ENCODE peak calls at places on chromosomes 16 and 17, in eight cellular contexts. One of them, this sample, is unnamed.

GRCh38 chr16:78183886-78184553 is 84.6 kb downstream of the WWOX start:
- DNase-seq in fibroblast of the aortic adventitia: no peak
- DNase-seq in mesothelial cell of epicardium: no peak
- DNase-seq in fibroblast of mammary gland: peak
- DNase-seq in A673: no peak
- DNase-seq in GM10248: no peak
- DNase-seq in right lobe of liver: no peak
- DNase-seq in cardiac fibroblast: no peak
- DNase-seq in this sample: peak

GRCh38 chr17:57357830-57358426 is 101.6 kb downstream of the MSI2 start:
- DNase-seq in fibroblast of the aortic adventitia: no peak
- DNase-seq in mesothelial cell of epicardium: no peak
- DNase-seq in fibroblast of mammary gland: no peak
- DNase-seq in A673: no peak
- DNase-seq in GM10248: peak
- DNase-seq in right lobe of liver: no peak
- DNase-seq in cardiac fibroblast: no peak
- DNase-seq in this sample: no peak

GRCh38 chr16:64065523-64065922 is 1056.3 kb downstream of the CDH11 start:
- DNase-seq in fibroblast of the aortic adventitia: no peak
- DNase-seq in mesothelial cell of epicardium: no peak
- DNase-seq in fibroblast of mammary gland: no peak
- DNase-seq in A673: no peak
- DNase-seq in GM10248: no peak
- DNase-seq in right lobe of liver: no peak
- DNase-seq in cardiac fibroblast: no peak
- DNase-seq in this sample: no peak

GRCh38 chr17:47676510-47676909 is 17.5 kb upstream of the TBKBP1 start:
- DNase-seq in fibroblast of the aortic adventitia: no peak
- DNase-seq in mesothelial cell of epicardium: no peak
- DNase-seq in fibroblast of mammary gland: no peak
- DNase-seq in A673: no peak
- DNase-seq in GM10248: no peak
- DNase-seq in right lobe of liver: no peak
- DNase-seq in cardiac fibroblast: no peak
- DNase-seq in this sample: no peak

GRCh38 chr17:74742978-74743545 is 5.4 kb upstream of the NHERF1 start:
- DNase-seq in fibroblast of the aortic adventitia: no peak
- DNase-seq in mesothelial cell of epicardium: no peak
- DNase-seq in fibroblast of mammary gland: no peak
- DNase-seq in A673: no peak
- DNase-seq in GM10248: no peak
- DNase-seq in right lobe of liver: no peak
- DNase-seq in cardiac fibroblast: no peak
- DNase-seq in this sample: no peak

GRCh38 chr16:69077251-69077650 is 28.2 kb upstream of the HAS3 start:
- DNase-seq in fibroblast of the aortic adventitia: peak
- DNase-seq in mesothelial cell of epicardium: no peak
- DNase-seq in fibroblast of mammary gland: peak
- DNase-seq in A673: no peak
- DNase-seq in GM10248: no peak
- DNase-seq in right lobe of liver: no peak
- DNase-seq in cardiac fibroblast: no peak
- DNase-seq in this sample: no peak

GRCh38 chr17:12730931-12731521 is 58.3 kb upstream of the ARHGAP44 start:
- DNase-seq in fibroblast of the aortic adventitia: peak
- DNase-seq in mesothelial cell of epicardium: no peak
- DNase-seq in fibroblast of mammary gland: peak
- DNase-seq in A673: no peak
- DNase-seq in GM10248: no peak
- DNase-seq in right lobe of liver: no peak
- DNase-seq in cardiac fibroblast: peak
- DNase-seq in this sample: peak

GRCh38 chr16:52399116-52399515 is 147.8 kb downstream of the TOX3 start:
- DNase-seq in fibroblast of the aortic adventitia: no peak
- DNase-seq in mesothelial cell of epicardium: no peak
- DNase-seq in fibroblast of mammary gland: no peak
- DNase-seq in A673: no peak
- DNase-seq in GM10248: no peak
- DNase-seq in right lobe of liver: no peak
- DNase-seq in cardiac fibroblast: no peak
- DNase-seq in this sample: no peak

GRCh38 chr17:46942441-46943217 is 19.7 kb downstream of the GOSR2 start:
- DNase-seq in fibroblast of the aortic adventitia: peak
- DNase-seq in mesothelial cell of epicardium: peak
- DNase-seq in fibroblast of mammary gland: peak
- DNase-seq in A673: peak
- DNase-seq in GM10248: peak
- DNase-seq in right lobe of liver: peak
- DNase-seq in cardiac fibroblast: peak
- DNase-seq in this sample: peak

GRCh38 chr16:89596957-89597644 is 16.3 kb upstream of the DPEP1 start:
- DNase-seq in fibroblast of the aortic adventitia: no peak
- DNase-seq in mesothelial cell of epicardium: no peak
- DNase-seq in fibroblast of mammary gland: no peak
- DNase-seq in A673: no peak
- DNase-seq in GM10248: no peak
- DNase-seq in right lobe of liver: no peak
- DNase-seq in cardiac fibroblast: no peak
- DNase-seq in this sample: no peak

DNA sequence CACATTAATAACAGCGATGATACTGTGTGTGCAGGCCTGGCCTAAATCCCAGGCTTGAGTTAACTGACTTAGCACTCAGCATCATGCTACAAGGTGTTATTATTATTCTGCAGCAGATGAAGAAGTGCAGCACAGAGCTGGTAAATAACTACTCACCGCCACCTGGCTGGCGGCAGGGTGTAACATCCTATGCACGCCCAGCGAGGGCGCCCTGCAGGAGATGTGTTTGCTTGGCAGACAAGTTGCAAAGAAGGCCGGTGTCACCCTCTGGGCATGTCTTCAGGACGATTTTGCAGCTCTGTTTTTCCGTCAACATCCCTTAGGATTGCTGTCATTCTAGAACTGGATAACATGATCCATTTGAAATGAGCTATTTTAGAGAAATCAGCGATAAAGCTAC is 30.1 kb downstream of the DNAH9 start:
- DNase-seq in fibroblast of the aortic adventitia: no peak
- DNase-seq in mesothelial cell of epicardium: no peak
- DNase-seq in fibroblast of mammary gland: no peak
- DNase-seq in A673: no peak
- DNase-seq in GM10248: no peak
- DNase-seq in right lobe of liver: no peak
- DNase-seq in cardiac fibroblast: no peak
- DNase-seq in this sample: no peak
- TF ChIP-seq CTCF in fibroblast of the aortic adventitia: no peak
- TF ChIP-seq CTCF in mesothelial cell of epicardium: no peak
- TF ChIP-seq CTCF in fibroblast of mammary gland: no peak
- TF ChIP-seq CTCF in A673: peak
- TF ChIP-seq CTCF in GM10248: no peak
- TF ChIP-seq CTCF in right lobe of liver: no peak
- TF ChIP-seq CTCF in cardiac fibroblast: no peak
- TF ChIP-seq CTCF in this sample: no peak

GRCh38 chr16:66168777-66169176 is 197.7 kb upstream of the CDH5 start:
- DNase-seq in fibroblast of the aortic adventitia: no peak
- DNase-seq in mesothelial cell of epicardium: no peak
- DNase-seq in fibroblast of mammary gland: no peak
- DNase-seq in A673: no peak
- DNase-seq in GM10248: no peak
- DNase-seq in right lobe of liver: no peak
- DNase-seq in cardiac fibroblast: no peak
- DNase-seq in this sample: no peak
- TF ChIP-seq CTCF in fibroblast of the aortic adventitia: no peak
- TF ChIP-seq CTCF in mesothelial cell of epicardium: no peak
- TF ChIP-seq CTCF in fibroblast of mammary gland: no peak
- TF ChIP-seq CTCF in A673: no peak
- TF ChIP-seq CTCF in GM10248: no peak
- TF ChIP-seq CTCF in right lobe of liver: no peak
- TF ChIP-seq CTCF in cardiac fibroblast: no peak
- TF ChIP-seq CTCF in this sample: no peak

GRCh38 chr17:51638909-51639308 is 378.6 kb downstream of the UTP18 start:
- DNase-seq in fibroblast of the aortic adventitia: no peak
- DNase-seq in mesothelial cell of epicardium: no peak
- DNase-seq in fibroblast of mammary gland: no peak
- DNase-seq in A673: no peak
- DNase-seq in GM10248: no peak
- DNase-seq in right lobe of liver: no peak
- DNase-seq in cardiac fibroblast: no peak
- DNase-seq in this sample: no peak

GRCh38 chr17:51641999-51642398 is 381.7 kb downstream of the UTP18 start:
- DNase-seq in fibroblast of the aortic adventitia: no peak
- DNase-seq in mesothelial cell of epicardium: no peak
- DNase-seq in fibroblast of mammary gland: no peak
- DNase-seq in A673: no peak
- DNase-seq in GM10248: no peak
- DNase-seq in right lobe of liver: no peak
- DNase-seq in cardiac fibroblast: no peak
- DNase-seq in this sample: no peak

GRCh38 chr17:51636291-51636690 is 375.9 kb downstream of the UTP18 start:
- DNase-seq in fibroblast of the aortic adventitia: no peak
- DNase-seq in mesothelial cell of epicardium: no peak
- DNase-seq in fibroblast of mammary gland: no peak
- DNase-seq in A673: no peak
- DNase-seq in GM10248: no peak
- DNase-seq in right lobe of liver: no peak
- DNase-seq in cardiac fibroblast: no peak
- DNase-seq in this sample: no peak

GRCh38 chr17:51643702-51644490 is 383.6 kb downstream of the UTP18 start:
- DNase-seq in fibroblast of the aortic adventitia: no peak
- DNase-seq in mesothelial cell of epicardium: no peak
- DNase-seq in fibroblast of mammary gland: no peak
- DNase-seq in A673: no peak
- DNase-seq in GM10248: no peak
- DNase-seq in right lobe of liver: no peak
- DNase-seq in cardiac fibroblast: no peak
- DNase-seq in this sample: no peak

DNA sequence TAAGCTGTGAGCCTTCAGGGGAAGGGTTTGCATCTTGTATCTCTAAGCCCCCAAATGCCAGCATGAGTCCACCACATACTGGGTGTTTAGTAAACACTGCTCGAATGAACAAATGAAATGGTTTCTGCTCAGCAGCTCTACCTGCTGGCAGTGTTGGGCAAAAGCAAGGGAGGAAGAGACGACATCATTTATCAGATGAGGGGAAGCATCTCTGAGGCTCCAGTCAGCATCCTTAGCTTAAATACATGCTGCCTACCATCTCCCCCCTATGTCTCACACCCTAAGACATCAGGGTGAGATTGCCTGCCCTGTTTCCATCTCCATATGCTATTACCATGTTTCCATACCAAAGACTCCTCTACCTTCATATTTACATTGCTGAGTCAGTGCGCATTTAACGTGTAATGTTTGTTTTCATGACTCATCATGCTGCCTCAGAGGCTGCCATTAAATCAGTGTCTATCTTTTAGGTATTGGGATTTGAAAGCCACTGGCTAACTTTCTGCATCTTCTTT is 379.8 kb downstream of the UTP18 start:
- DNase-seq in fibroblast of the aortic adventitia: no peak
- DNase-seq in mesothelial cell of epicardium: no peak
- DNase-seq in fibroblast of mammary gland: no peak
- DNase-seq in A673: peak
- DNase-seq in GM10248: peak
- DNase-seq in right lobe of liver: no peak
- DNase-seq in cardiac fibroblast: no peak
- DNase-seq in this sample: no peak
- TF ChIP-seq CTCF in fibroblast of the aortic adventitia: no peak
- TF ChIP-seq CTCF in mesothelial cell of epicardium: peak
- TF ChIP-seq CTCF in fibroblast of mammary gland: peak
- TF ChIP-seq CTCF in A673: peak
- TF ChIP-seq CTCF in GM10248: peak
- TF ChIP-seq CTCF in right lobe of liver: peak
- TF ChIP-seq CTCF in cardiac fibroblast: no peak
- TF ChIP-seq CTCF in this sample: no peak

GRCh38 chr17:49018116-49018612 is 21.0 kb downstream of the IGF2BP1 start:
- DNase-seq in fibroblast of the aortic adventitia: no peak
- DNase-seq in mesothelial cell of epicardium: no peak
- DNase-seq in fibroblast of mammary gland: no peak
- DNase-seq in A673: no peak
- DNase-seq in GM10248: no peak
- DNase-seq in right lobe of liver: no peak
- DNase-seq in cardiac fibroblast: no peak
- DNase-seq in this sample: no peak

GRCh38 chr17:49018673-49019215 is 21.6 kb downstream of the IGF2BP1 start:
- DNase-seq in fibroblast of the aortic adventitia: no peak
- DNase-seq in mesothelial cell of epicardium: no peak
- DNase-seq in fibroblast of mammary gland: no peak
- DNase-seq in A673: no peak
- DNase-seq in GM10248: no peak
- DNase-seq in right lobe of liver: no peak
- DNase-seq in cardiac fibroblast: no peak
- DNase-seq in this sample: no peak

GRCh38 chr17:49015179-49015923 is 18.2 kb downstream of the IGF2BP1 start:
- DNase-seq in fibroblast of the aortic adventitia: no peak
- DNase-seq in mesothelial cell of epicardium: no peak
- DNase-seq in fibroblast of mammary gland: no peak
- DNase-seq in A673: no peak
- DNase-seq in GM10248: no peak
- DNase-seq in right lobe of liver: no peak
- DNase-seq in cardiac fibroblast: no peak
- DNase-seq in this sample: no peak

GRCh38 chr17:49015924-49016774 is 19.0 kb downstream of the IGF2BP1 start:
- DNase-seq in fibroblast of the aortic adventitia: no peak
- DNase-seq in mesothelial cell of epicardium: no peak
- DNase-seq in fibroblast of mammary gland: no peak
- DNase-seq in A673: peak
- DNase-seq in GM10248: no peak
- DNase-seq in right lobe of liver: no peak
- DNase-seq in cardiac fibroblast: peak
- DNase-seq in this sample: no peak

GRCh38 chr17:49016775-49017463 is 19.7 kb downstream of the IGF2BP1 start:
- DNase-seq in fibroblast of the aortic adventitia: peak
- DNase-seq in mesothelial cell of epicardium: no peak
- DNase-seq in fibroblast of mammary gland: peak
- DNase-seq in A673: peak
- DNase-seq in GM10248: no peak
- DNase-seq in right lobe of liver: no peak
- DNase-seq in cardiac fibroblast: peak
- DNase-seq in this sample: peak
- TF ChIP-seq CTCF in fibroblast of the aortic adventitia: no peak
- TF ChIP-seq CTCF in mesothelial cell of epicardium: no peak
- TF ChIP-seq CTCF in fibroblast of mammary gland: no peak
- TF ChIP-seq CTCF in A673: no peak
- TF ChIP-seq CTCF in GM10248: no peak
- TF ChIP-seq CTCF in right lobe of liver: no peak
- TF ChIP-seq CTCF in cardiac fibroblast: no peak
- TF ChIP-seq CTCF in this sample: no peak